ENCODE peak calls at places on chromosomes 12 and 14, in five cellular contexts. J is T-helper 22 cell, I is right lobe of liver, R is fibroblast of the aortic adventitia, C is GM23248. Q is an unnamed sample.

GRCh38 chr12:64950899-64951298 is 126.5 kb downstream of the TBC1D30 start:
- DNase-seq in C (no peak), R (no peak), I (no peak), J (no peak), Q (no peak)

GRCh38 chr14:88248606-88249005 is 74.5 kb downstream of the KCNK10 start:
- DNase-seq in C (peak; percentile 7), J (no peak), I (no peak), R (peak; percentile 58), Q (no peak)

GRCh38 chr12:52126050-52126604 is 46.6 kb downstream of the SMIM41 start:
- DNase-seq in R (no peak), C (no peak), I (no peak), J (no peak), Q (peak; percentile 3)

GRCh38 chr14:33660248-33660647 is 290.6 kb downstream of the EGLN3 start:
- DNase-seq in J (no peak), C (no peak), I (no peak), R (no peak), Q (no peak)

GRCh38 chr14:105484069-105484996 is 2.4 kb upstream of the CRIP1 start:
- DNase-seq in R (peak; percentile 48), C (peak; percentile 86), I (no peak), J (peak; percentile 48), Q (no peak)

GRCh38 chr12:25806271-25806670 is 152.2 kb upstream of the RASSF8 start:
- DNase-seq in I (no peak), R (peak; percentile 50), J (no peak), C (peak; percentile 59), Q (no peak)

GRCh38 chr14:76405627-76406026 is 29.7 kb downstream of the ESRRB start:
- DNase-seq in I (no peak), C (no peak), R (no peak), J (no peak), Q (no peak)

GRCh38 chr12:132620113-132620892 is 1.7 kb downstream of the P2RX2 start:
- DNase-seq in J (no peak), I (no peak), C (no peak), R (no peak), Q (no peak)

GRCh38 chr12:119169150-119169549 is 9.6 kb upstream of the HSPB8 start:
- DNase-seq in C (no peak), J (no peak), I (no peak), R (no peak), Q (no peak)

GRCh38 chr14:52307376-52307775 is 6.7 kb upstream of the PTGER2 start:
- DNase-seq in R (no peak), I (no peak), C (no peak), J (no peak), Q (no peak)

GRCh38 chr12:30098677-30099076 is 314.9 kb upstream of the TMTC1 start:
- DNase-seq in J (no peak), R (no peak), I (no peak), C (no peak), Q (no peak)

Q was measured in GM12892.